ENCODE peak calls at places on chromosome 18, in five cellular contexts. W is G401, H is T-helper 1 cell, J is GM23248, X is epithelial cell of esophagus. S is an unnamed sample.

GRCh38 chr18:76771132-76771824 is 51.1 kb upstream of the ZNF236 start:
- DNase-seq in X (no peak), J (no peak), W (no peak), H (no peak), S (no peak)

GRCh38 chr18:48589797-48590519 is 51.1 kb downstream of the CTIF start:
- DNase-seq in X (no peak), H (no peak), W (no peak), J (peak), S (no peak)

GRCh38 chr18:63697261-63697660 is 5.5 kb upstream of the SERPINB11 start:
- DNase-seq in H (no peak), W (no peak), J (peak), X (no peak), S (no peak)

GRCh38 chr18:10973579-10974260 is 175.6 kb downstream of the PIEZO2 start:
- DNase-seq in J (peak), W (no peak), H (no peak), X (no peak), S (peak)

GRCh38 chr18:24734058-24734457 is 273.6 kb downstream of the HRH4 start:
- DNase-seq in X (peak), J (peak), H (no peak), W (peak), S (no peak)

GRCh38 chr18:24388975-24389374 is 8.6 kb downstream of the OSBPL1A start:
- DNase-seq in H (no peak), W (no peak), J (no peak), X (no peak), S (no peak)

GRCh38 chr18:74493689-74494088 is 2.5 kb upstream of the CNDP2 start:
- DNase-seq in J (peak), W (peak), H (peak), X (peak), S (peak)

GRCh38 chr18:66752733-66753132 is 148.8 kb upstream of the CDH19 start:
- DNase-seq in H (no peak), W (no peak), J (no peak), X (peak), S (no peak)

GRCh38 chr18:23879126-23879525 is 135.4 kb upstream of the TTC39C start:
- DNase-seq in J (no peak), H (no peak), X (no peak), W (no peak), S (no peak)

GRCh38 chr18:9737814-9738160 is 29.7 kb downstream of the RAB31 start:
- DNase-seq in H (no peak), W (peak), X (no peak), J (peak), S (no peak)

GRCh38 chr18:42950732-42951131 is 164.8 kb downstream of the RIT2 start:
- DNase-seq in H (no peak), J (no peak), W (no peak), X (no peak), S (no peak)

S was measured in lung microvascular endothelial cell.